ENCODE peak calls at places on chromosomes 11 and 22, in four cellular contexts. F is IMR-90, W is retinal pigment epithelial cell, I is keratinocyte. V is an unnamed sample.

GRCh38 chr11:117809236-117810055 is 12.4 kb upstream of the DSCAML1 start:
- DNase-seq in F (peak), I (no peak), W (no peak), V (peak)

GRCh38 chr22:20247010-20247505 is 21.1 kb downstream of the RTN4R start:
- DNase-seq in I (no peak), W (no peak), F (peak), V (peak)

GRCh38 chr11:60951909-60952741 is at the start of gene SLC15A3:
- DNase-seq in F (peak), W (no peak), I (no peak), V (peak)

GRCh38 chr11:79025622-79026021 is 415.2 kb downstream of the TENM4 start:
- DNase-seq in I (no peak), W (peak), F (no peak), V (no peak)

GRCh38 chr22:43302462-43303109 is 40.6 kb downstream of the SCUBE1 start:
- DNase-seq in I (no peak), F (no peak), W (no peak), V (no peak)

GRCh38 chr11:74641289-74641688 is 48.9 kb downstream of the POLD3 start:
- DNase-seq in I (no peak), W (peak), F (no peak), V (no peak)

GRCh38 chr11:73029408-73029807 is 112.7 kb downstream of the FCHSD2 start:
- DNase-seq in W (no peak), F (no peak), I (no peak), V (no peak)

GRCh38 chr11:1832989-1833365 is 1.8 kb upstream of the SYT8 start:
- DNase-seq in W (no peak), I (no peak), F (no peak), V (no peak)

GRCh38 chr22:35785181-35785923 is 67.7 kb downstream of the APOL5 start:
- DNase-seq in W (no peak), I (no peak), F (no peak), V (no peak)

GRCh38 chr11:41110527-41110926 is 348.9 kb downstream of the LRRC4C start:
- DNase-seq in W (no peak), F (no peak), I (no peak), V (no peak)

GRCh38 chr22:41247703-41248102 is 7.0 kb upstream of the CHADL start:
- DNase-seq in W (no peak), I (no peak), F (no peak), V (no peak)

GRCh38 chr11:77147668-77148321 is 19.7 kb downstream of the MYO7A start:
- DNase-seq in F (no peak), W (no peak), I (no peak), V (peak)

GRCh38 chr11:76744186-76745058 is 38.7 kb upstream of the TSKU start:
- DNase-seq in F (peak), W (peak), I (no peak), V (no peak)

GRCh38 chr11:44727373-44728084 is 767 bp downstream of the TSPAN18 start:
- DNase-seq in F (peak), I (no peak), W (no peak), V (peak)

GRCh38 chr22:37742374-37743092 is 45.7 kb downstream of the TRIOBP start:
- DNase-seq in I (no peak), F (peak), W (no peak), V (no peak)
- TF ChIP-seq CTCF in I (no peak), F (no peak), W (no peak), V (no peak)

GRCh38 chr11:64296830-64297721 is 3.1 kb upstream of the CATSPERZ start:
- DNase-seq in F (no peak), I (no peak), W (no peak), V (no peak)

GRCh38 chr11:64296236-64296635 is 3.9 kb upstream of the CATSPERZ start:
- DNase-seq in F (no peak), I (no peak), W (no peak), V (no peak)

GRCh38 chr11:64299847-64300648 is at the start of gene CATSPERZ:
- DNase-seq in F (no peak), I (no peak), W (no peak), V (no peak)

GRCh38 chr11:64297722-64298358 is 2.3 kb upstream of the CATSPERZ start:
- DNase-seq in I (no peak), F (no peak), W (no peak), V (no peak)

DNA sequence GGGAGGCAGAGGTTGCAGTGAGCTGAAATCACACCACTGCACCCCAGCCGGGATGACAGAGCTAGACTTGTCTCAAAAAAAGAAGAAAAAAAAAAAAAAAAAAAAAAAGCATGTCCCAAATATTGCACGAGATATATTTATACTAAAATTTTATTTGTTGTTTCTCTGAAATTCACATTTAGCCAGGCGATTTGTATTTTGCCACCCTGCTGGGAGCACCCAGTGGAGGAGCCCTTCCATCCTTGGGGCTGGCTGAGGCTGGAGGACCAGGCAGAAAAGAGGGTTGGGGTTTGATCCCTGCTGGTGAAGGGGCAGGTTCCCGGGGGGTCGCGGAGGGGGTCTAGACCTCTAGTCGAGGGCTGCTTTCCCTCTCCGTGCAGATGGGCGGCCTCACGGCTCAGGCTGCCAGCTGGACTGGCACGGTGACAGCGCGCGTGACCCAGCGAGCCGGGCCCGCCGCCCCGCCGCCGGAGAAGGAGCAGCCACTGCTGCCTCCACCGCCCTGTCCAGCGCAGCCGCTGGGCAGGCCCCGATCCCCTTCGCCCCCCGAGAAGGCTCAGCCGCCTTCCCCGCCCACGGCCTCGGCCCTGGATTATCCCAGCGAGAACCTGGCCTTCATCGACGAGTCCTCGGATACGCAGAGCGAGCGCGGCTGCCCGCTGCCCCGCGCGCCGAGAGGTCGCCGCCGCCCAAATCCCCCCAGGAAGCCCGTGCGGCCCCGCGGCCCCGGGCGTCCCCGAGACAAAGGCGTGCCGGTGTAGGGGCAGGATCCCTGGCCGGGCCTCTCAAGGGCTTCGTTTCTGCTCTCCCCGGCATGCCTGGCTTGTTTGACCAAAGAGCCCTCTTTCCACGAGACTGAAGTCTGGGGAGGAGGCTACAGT is 952 bp upstream of the CATSPERZ start:
- DNase-seq in W (no peak), I (no peak), F (no peak), V (no peak)
- TF ChIP-seq CTCF in W (no peak), I (no peak), F (no peak), V (no peak)

GRCh38 chr11:94521684-94522083 is 9.4 kb downstream of the C11orf97 start:
- DNase-seq in F (no peak), I (no peak), W (no peak), V (no peak)
- TF ChIP-seq CTCF in F (peak), I (peak), W (peak), V (no peak)

GRCh38 chr11:93253111-93253510 is 55.3 kb upstream of the SLC36A4 start:
- DNase-seq in F (no peak), W (no peak), I (no peak), V (no peak)

GRCh38 chr11:93251922-93252321 is 54.1 kb upstream of the SLC36A4 start:
- DNase-seq in W (no peak), F (no peak), I (no peak), V (no peak)

GRCh38 chr11:93244018-93244417 is 46.2 kb upstream of the SLC36A4 start:
- DNase-seq in W (no peak), I (no peak), F (no peak), V (no peak)

GRCh38 chr11:93249437-93250210 is 51.8 kb upstream of the SLC36A4 start:
- DNase-seq in F (no peak), W (no peak), I (no peak), V (no peak)

GRCh38 chr11:93248602-93249001 is 50.8 kb upstream of the SLC36A4 start:
- DNase-seq in I (no peak), F (peak), W (no peak), V (no peak)
- TF ChIP-seq CTCF in I (peak), F (peak), W (peak), V (no peak)

GRCh38 chr11:35375332-35376125 is 43.8 kb downstream of the SLC1A2 start:
- DNase-seq in F (no peak), W (no peak), I (no peak), V (no peak)

GRCh38 chr11:35376613-35377012 is 42.7 kb downstream of the SLC1A2 start:
- DNase-seq in W (no peak), F (peak), I (no peak), V (no peak)

GRCh38 chr11:35372565-35373283 is 46.6 kb downstream of the SLC1A2 start:
- DNase-seq in F (no peak), W (no peak), I (no peak), V (no peak)

GRCh38 chr11:35377262-35377661 is 42.1 kb downstream of the SLC1A2 start:
- DNase-seq in W (no peak), I (no peak), F (no peak), V (no peak)

DNA sequence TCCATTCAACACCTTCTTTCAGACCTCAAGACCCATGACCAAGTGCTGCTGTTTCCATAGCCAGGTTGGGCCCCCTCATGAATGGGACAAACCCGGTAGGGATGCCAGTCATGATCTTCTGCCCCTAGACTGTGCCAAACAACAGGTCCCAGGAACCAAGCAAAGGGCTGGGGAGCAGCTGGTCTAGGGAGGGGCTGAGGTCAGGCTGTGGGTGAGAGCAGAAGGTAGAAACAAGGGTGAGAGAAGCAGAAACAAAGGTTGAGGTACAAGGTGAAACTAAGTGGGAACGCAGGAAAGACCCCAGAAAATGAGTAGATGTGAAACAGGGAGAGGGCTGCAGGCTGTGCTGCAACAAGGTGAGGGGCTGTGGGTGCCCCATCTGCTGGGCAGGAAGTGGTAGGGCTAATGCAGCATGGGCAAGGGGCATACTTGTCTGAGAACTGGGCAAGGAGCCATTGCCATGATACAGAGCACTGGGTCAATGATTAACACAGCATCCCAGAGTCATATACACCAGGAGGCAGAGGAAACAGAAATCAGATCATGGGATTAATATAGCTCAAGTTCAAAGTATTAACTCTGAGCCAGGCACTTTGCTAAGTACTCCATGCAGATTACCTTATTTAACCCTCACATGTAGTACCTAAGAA is 45.9 kb downstream of the SLC1A2 start:
- DNase-seq in W (peak), F (peak), I (no peak), V (no peak)
- TF ChIP-seq CTCF in W (peak), F (no peak), I (no peak), V (no peak)

GRCh38 chr11:95739108-95739507 is 50.5 kb downstream of the FAM76B start:
- DNase-seq in I (no peak), F (no peak), W (no peak), V (no peak)
- TF ChIP-seq CTCF in I (no peak), F (no peak), W (peak), V (no peak)

DNA sequence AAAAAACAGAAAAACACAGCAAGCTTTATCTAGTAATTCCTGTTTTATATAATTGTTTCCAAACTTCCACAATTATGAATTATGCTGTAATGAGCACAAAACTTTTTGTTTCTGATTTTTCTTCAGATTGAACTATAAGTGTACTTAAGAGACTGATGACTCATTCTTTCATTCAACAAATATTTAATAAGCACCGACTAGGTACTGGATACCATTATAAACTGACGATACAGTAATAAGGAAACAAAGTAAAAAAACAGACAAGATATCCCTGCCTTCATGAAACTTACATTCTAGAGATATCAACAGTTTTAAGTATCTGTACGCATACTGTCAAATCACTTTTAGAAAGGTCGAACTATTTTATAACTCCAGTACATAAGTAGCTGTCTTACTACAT is 78.6 kb downstream of the ME3 start:
- DNase-seq in W (no peak), I (no peak), F (no peak), V (no peak)
- TF ChIP-seq CTCF in W (no peak), I (no peak), F (no peak), V (no peak)

GRCh38 chr11:87116185-87116584 is 78.5 kb downstream of the TMEM135 start:
- DNase-seq in W (no peak), I (no peak), F (no peak), V (no peak)
- TF ChIP-seq CTCF in W (no peak), I (no peak), F (no peak), V (no peak)

DNA sequence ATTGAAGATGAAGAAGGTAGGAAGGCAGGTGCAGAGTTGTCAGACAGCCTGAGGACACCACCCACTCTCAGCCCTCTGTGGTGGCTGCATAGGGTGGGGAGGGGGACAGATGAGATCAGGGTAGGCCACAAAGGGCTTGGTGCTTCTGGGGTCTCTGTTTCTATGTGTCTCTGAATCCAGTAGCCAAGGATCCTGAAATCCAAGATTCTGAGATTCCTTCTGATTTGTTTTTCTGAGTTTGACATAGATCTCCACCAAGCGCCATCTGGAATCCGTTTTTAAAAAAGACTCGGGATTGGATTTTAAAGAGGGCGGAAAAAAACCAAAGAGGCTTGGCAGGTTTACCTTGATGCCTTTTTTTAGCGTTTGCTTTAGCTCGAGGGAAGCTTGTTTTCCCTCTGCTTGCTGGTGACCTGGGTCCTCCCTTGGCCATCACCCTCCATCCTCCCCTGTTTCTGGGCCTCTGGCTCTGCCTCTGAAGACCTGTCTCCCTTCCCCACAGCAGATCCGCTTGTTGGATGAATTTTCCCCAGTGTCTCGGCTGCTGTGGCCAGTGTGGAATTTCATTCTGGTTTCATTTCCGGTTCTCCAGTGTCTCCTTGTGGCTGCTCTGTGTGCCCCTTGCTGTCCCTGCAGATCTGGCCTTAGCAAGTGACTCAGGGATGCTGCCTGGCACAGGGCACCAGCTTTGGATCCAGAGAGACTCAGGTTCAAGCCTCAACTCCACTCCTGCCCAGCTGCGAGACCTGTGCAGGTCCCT is 15.0 kb downstream of the SYNGR1 start:
- DNase-seq in F (no peak), W (no peak), I (no peak), V (no peak)
- TF ChIP-seq CTCF in F (no peak), W (no peak), I (no peak), V (no peak)

GRCh38 chr11:70736461-70736860 is 338.1 kb downstream of the CTTN start:
- DNase-seq in W (no peak), F (no peak), I (no peak), V (no peak)
- TF ChIP-seq CTCF in W (no peak), F (no peak), I (no peak), V (no peak)

V was measured in GM13976.